ENCODE peak calls at places on chromosome 14, in four cellular contexts. B is RPMI7951, H is GM20000, R is cardiac muscle cell. D is an unnamed sample.

GRCh38 chr14:105690671-105691070 is 164.3 kb downstream of the TMEM121 start:
- DNase-seq in B (no peak), H (no peak), R (no peak), D (no peak)

GRCh38 chr14:99698642-99699041 is 14.5 kb downstream of the CYP46A1 start:
- DNase-seq in H (no peak), R (peak; percentile 31), B (no peak), D (peak; percentile 15)

GRCh38 chr14:28751467-28752058 is 15.0 kb upstream of the FOXG1 start:
- DNase-seq in B (peak; percentile 58), H (no peak), R (peak; percentile 75), D (peak; percentile 27)

GRCh38 chr14:92563359-92563758 is 49.8 kb downstream of the RIN3 start:
- DNase-seq in R (no peak), H (peak; percentile 64), B (peak; percentile 35), D (peak; percentile 61)

GRCh38 chr14:105026789-105027563 is 6.1 kb upstream of the CDCA4 start:
- DNase-seq in B (peak; percentile 70), H (peak; percentile 52), R (no peak), D (no peak)

GRCh38 chr14:71754422-71755095 is 177.7 kb upstream of the RGS6 start:
- DNase-seq in H (no peak), B (no peak), R (no peak), D (no peak)

GRCh38 chr14:81384900-81385299 is 15.2 kb downstream of the STON2 start:
- DNase-seq in H (no peak), R (peak; percentile 56), B (peak; percentile 78), D (no peak)

GRCh38 chr14:103418508-103418818 is 33.2 kb downstream of the MARK3 start:
- DNase-seq in H (no peak), B (peak; percentile 54), R (peak; percentile 86), D (no peak)

GRCh38 chr14:68624541-68625220 is 168.2 kb downstream of the ZFP36L1 start:
- DNase-seq in H (no peak), R (no peak), B (no peak), D (no peak)

GRCh38 chr14:61385002-61385685 is 63.8 kb downstream of the PRKCH start:
- DNase-seq in H (no peak), R (no peak), B (no peak), D (peak; percentile 85)

GRCh38 chr14:79571361-79571760 is 639.9 kb downstream of the DIO2 start:
- DNase-seq in R (peak; percentile 16), H (no peak), B (no peak), D (no peak)

GRCh38 chr14:37720131-37720530 is 124.7 kb downstream of the TTC6 start:
- DNase-seq in B (no peak), R (no peak), H (no peak), D (no peak)

GRCh38 chr14:20830831-20831230 is 28.2 kb upstream of the RNASE1 start:
- DNase-seq in R (no peak), B (no peak), H (no peak), D (no peak)

GRCh38 chr14:93133476-93133875 is 17.8 kb upstream of the ITPK1 start:
- DNase-seq in R (peak; percentile 91), B (peak; percentile 51), H (no peak), D (no peak)

GRCh38 chr14:59254146-59254910 is 65.9 kb downstream of the DAAM1 start:
- DNase-seq in B (peak; percentile 92), R (peak; percentile 94), H (no peak), D (no peak)

GRCh38 chr14:62443796-62444195 is 601.5 kb downstream of the KCNH5 start:
- DNase-seq in B (peak; percentile 11), H (no peak), R (peak; percentile 13), D (no peak)

GRCh38 chr14:59183150-59183549 is 5.3 kb upstream of the DAAM1 start:
- DNase-seq in R (no peak), H (no peak), B (no peak), D (no peak)

GRCh38 chr14:53156238-53156637 is 3.1 kb upstream of the DDHD1 start:
- DNase-seq in R (no peak), H (no peak), B (no peak), D (no peak)

GRCh38 chr14:99572173-99572999 is 31.6 kb downstream of the CCDC85C start:
- DNase-seq in R (no peak), B (peak; percentile 19), H (no peak), D (no peak)

GRCh38 chr14:49972199-49972671 is 79.4 kb downstream of the ARF6 start:
- DNase-seq in R (peak; percentile 58), B (peak; percentile 83), H (no peak), D (peak; percentile 27)

GRCh38 chr14:51023964-51024363 is 70.9 kb downstream of the TRIM9 start:
- DNase-seq in R (no peak), H (no peak), B (peak; percentile 57), D (no peak)

GRCh38 chr14:24398943-24399801 is at the start of gene NYNRIN:
- DNase-seq in B (peak; percentile 17), H (no peak), R (peak; percentile 79), D (peak; percentile 58)

GRCh38 chr14:58992935-58993334 is 195.5 kb upstream of the DAAM1 start:
- DNase-seq in B (no peak), H (no peak), R (no peak), D (no peak)

GRCh38 chr14:90319173-90319572 is 12.6 kb downstream of the NRDE2 start:
- DNase-seq in B (no peak), H (no peak), R (no peak), D (no peak)

GRCh38 chr14:64293976-64294671 is at the start of gene ESR2:
- DNase-seq in R (peak; percentile 59), H (peak; percentile 64), B (peak; percentile 5), D (peak; percentile 35)

GRCh38 chr14:50865677-50866076 is 6.2 kb upstream of the ABHD12B start:
- DNase-seq in H (no peak), B (no peak), R (peak; percentile 70), D (no peak)

GRCh38 chr14:69153848-69154208 is 909 bp upstream of the DCAF5 start:
- DNase-seq in R (peak; percentile 27), H (peak; percentile 26), B (peak; percentile 40), D (no peak)

GRCh38 chr14:68691031-68691864 is 101.6 kb downstream of the ZFP36L1 start:
- DNase-seq in H (no peak), B (no peak), R (no peak), D (no peak)

D was measured in activated CD8-positive, alpha-beta T cell treated with anti-CD3 and anti-CD28 coated beads, Interleukin-2, amount 10 ng/mL, durations not matched to agents 7 days and 5 days.